ENCODE peak calls at places on chromosome 3, in five cellular contexts. N, L, P, U and X are unnamed samples.
A peak's percentile ranks its signal among the peaks of the same experiment; 100 is the strongest.

GRCh38 chr3:141105828-141106628 is 54.9 kb downstream of the SPSB4 start:
- DNase-seq in P (peak; percentile 79), L (peak; percentile 75), N (peak; percentile 87), U (no peak), X (peak; percentile 71)

GRCh38 chr3:191339313-191339917 is 9.1 kb upstream of the UTS2B start:
- DNase-seq in N (no peak), L (no peak), P (no peak), U (no peak), X (no peak)

GRCh38 chr3:141405025-141405424 is 36.7 kb downstream of the ZBTB38 start:
- DNase-seq in U (no peak), N (no peak), P (no peak), L (no peak), X (no peak)

GRCh38 chr3:139935866-139936817 is 1.2 kb downstream of the CLSTN2 start:
- DNase-seq in L (no peak), U (no peak), N (peak; percentile 65), P (peak; percentile 26), X (no peak)

GRCh38 chr3:13776253-13777050 is 103.4 kb downstream of the WNT7A start:
- DNase-seq in U (no peak), P (peak; percentile 16), L (no peak), N (no peak), X (no peak)

GRCh38 chr3:16239082-16239770 is 25.5 kb downstream of the DPH3 start:
- DNase-seq in U (peak; percentile 53), L (peak; percentile 18), P (no peak), N (no peak), X (no peak)

GRCh38 chr3:178002113-178002512 is 534.1 kb upstream of the KCNMB2 start:
- DNase-seq in N (no peak), U (no peak), P (no peak), L (no peak), X (no peak)

GRCh38 chr3:98602078-98602678 is 8.8 kb upstream of the CPOX start:
- DNase-seq in N (peak; percentile 60), U (no peak), P (peak; percentile 41), L (peak; percentile 63), X (peak; percentile 77)

GRCh38 chr3:114128826-114129225 is 50.0 kb downstream of the DRD3 start:
- DNase-seq in U (no peak), P (no peak), N (no peak), L (no peak), X (no peak)

GRCh38 chr3:13507247-13507790 is 27.2 kb downstream of the HDAC11 start:
- DNase-seq in P (no peak), L (no peak), N (no peak), U (peak; percentile 79), X (no peak)

GRCh38 chr3:59515936-59516335 is 466.1 kb upstream of the CFAP20DC start:
- DNase-seq in U (no peak), N (no peak), P (no peak), L (no peak), X (no peak)

GRCh38 chr3:160869825-160870224 is 113.8 kb downstream of the PPM1L start:
- DNase-seq in N (peak; percentile 52), L (no peak), U (no peak), P (no peak), X (peak; percentile 84)

GRCh38 chr3:67064105-67064504 is 66.0 kb downstream of the KBTBD8 start:
- DNase-seq in N (no peak), U (no peak), P (no peak), L (no peak), X (no peak)

GRCh38 chr3:66812126-66812525 is 186.0 kb upstream of the KBTBD8 start:
- DNase-seq in P (no peak), L (no peak), N (no peak), U (no peak), X (no peak)

GRCh38 chr3:33358172-33358781 is 81.0 kb downstream of the FBXL2 start:
- DNase-seq in P (no peak), L (no peak), N (no peak), U (no peak), X (no peak)

GRCh38 chr3:179961081-179962078 is 75.4 kb downstream of the PEX5L start:
- DNase-seq in P (no peak), L (no peak), N (peak; percentile 93), U (no peak), X (no peak)